ENCODE peak calls at places on chromosome X, in eight cellular contexts. A, I, G, O, U, Q, D and X are unnamed samples.

GRCh38 chrX:74325130-74326059 is 21.4 kb downstream of the ZCCHC13 start:
- DNase-seq in A (no peak), I (no peak), G (peak), O (no peak), U (no peak), Q (no peak), D (no peak), X (no peak)

GRCh38 chrX:153449306-153450113 is 3.7 kb upstream of the TREX2 start:
- DNase-seq in U (no peak), O (no peak), G (no peak), Q (no peak), A (no peak), D (no peak), I (no peak), X (no peak)

GRCh38 chrX:109936114-109936513 is 66.8 kb upstream of the TMEM164 start:
- DNase-seq in G (no peak), I (peak), Q (no peak), D (no peak), U (no peak), A (no peak), O (no peak), X (no peak)

GRCh38 chrX:39766085-39766726 is 331.6 kb downstream of the BCOR start:
- DNase-seq in I (no peak), D (no peak), O (no peak), A (no peak), G (no peak), U (no peak), Q (no peak), X (no peak)

GRCh38 chrX:51496501-51497291 is at the start of gene NUDT11:
- DNase-seq in U (peak), G (peak), Q (peak), O (peak), A (peak), D (peak), I (peak), X (peak)

GRCh38 chrX:43269201-43269600 is 386.9 kb upstream of the MAOA start:
- DNase-seq in D (no peak), U (no peak), Q (peak), G (no peak), A (no peak), O (no peak), I (no peak), X (no peak)

GRCh38 chrX:102599084-102599949 is at the start of gene ARMCX5:
- DNase-seq in U (peak), Q (peak), O (peak), D (peak), A (peak), I (peak), G (peak), X (peak)

GRCh38 chrX:149760965-149761364 is 12.9 kb upstream of the HSFX1 start:
- DNase-seq in A (no peak), U (no peak), G (no peak), I (no peak), Q (no peak), D (no peak), O (no peak), X (no peak)

GRCh38 chrX:135505356-135505755 is 15.1 kb upstream of the INTS6L start:
- DNase-seq in D (no peak), O (no peak), Q (no peak), A (no peak), G (no peak), I (peak), U (no peak), X (no peak)

GRCh38 chrX:24471808-24472207 is 6.7 kb downstream of the PDK3 start:
- DNase-seq in O (no peak), G (no peak), U (no peak), I (no peak), A (no peak), Q (no peak), D (no peak), X (no peak)
- H3K4me3 ChIP-seq in O (no peak), G (no peak), U (no peak), I (no peak), A (no peak), Q (no peak), D (no peak), X (no peak)

GRCh38 chrX:83422836-83423235 is 85.3 kb upstream of the POU3F4 start:
- DNase-seq in U (no peak), I (no peak), Q (no peak), G (no peak), O (no peak), A (no peak), D (no peak), X (no peak)
- H3K4me3 ChIP-seq in U (no peak), I (no peak), Q (no peak), G (no peak), O (no peak), A (no peak), D (no peak), X (no peak)

GRCh38 chrX:56728321-56728720 is 722 bp upstream of the NBDY start:
- DNase-seq in D (no peak), A (no peak), G (no peak), Q (peak), O (no peak), I (peak), U (no peak), X (no peak)
- H3K4me3 ChIP-seq in D (no peak), A (peak), G (no peak), Q (peak), O (peak), I (peak), U (no peak), X (peak)

GRCh38 chrX:130171446-130172126 is at the start of gene RAB33A:
- DNase-seq in D (no peak), I (peak), Q (peak), O (no peak), A (no peak), G (no peak), U (peak), X (no peak)
- H3K4me3 ChIP-seq in D (peak), I (peak), Q (peak), O (peak), A (peak), G (no peak), U (peak), X (peak)

GRCh38 chrX:119759333-119759766 is 962 bp downstream of the SOWAHD start:
- DNase-seq in O (no peak), I (no peak), D (no peak), Q (no peak), U (no peak), A (no peak), G (peak), X (no peak)
- H3K4me3 ChIP-seq in O (no peak), I (peak), D (peak), Q (peak), U (peak), A (peak), G (no peak), X (no peak)